ENCODE peak calls at places on chromosomes 1 and 21, in four cellular contexts. H, D, O and S are unnamed samples.

GRCh38 chr1:182716740-182717720 is 32.6 kb upstream of the RGS8 start:
- DNase-seq in H (no peak), O (no peak), D (no peak), S (no peak)

GRCh38 chr1:87203890-87204289 is 124.8 kb upstream of the LMO4 start:
- DNase-seq in D (no peak), O (no peak), H (no peak), S (no peak)

GRCh38 chr1:33344896-33345295 is 24.0 kb upstream of the A3GALT2 start:
- DNase-seq in O (no peak), D (no peak), H (no peak), S (no peak)

GRCh38 chr1:52825868-52826267 is 16.7 kb upstream of the ZYG11A start:
- DNase-seq in O (no peak), D (no peak), H (no peak), S (no peak)

GRCh38 chr1:109873278-109874175 is 37.1 kb upstream of the CSF1 start:
- DNase-seq in O (no peak), H (no peak), D (peak), S (no peak)

GRCh38 chr21:41869771-41870170 is 9.4 kb downstream of the PRDM15 start:
- DNase-seq in H (no peak), D (no peak), O (no peak), S (no peak)

GRCh38 chr1:30321216-30321910 is 402.0 kb downstream of the MATN1 start:
- DNase-seq in O (no peak), H (no peak), D (no peak), S (no peak)

GRCh38 chr1:234093107-234093506 is 188.6 kb downstream of the SLC35F3 start:
- DNase-seq in D (no peak), H (no peak), O (no peak), S (no peak)

GRCh38 chr1:22814176-22815042 is 103.8 kb downstream of the EPHB2 start:
- DNase-seq in D (peak), H (no peak), O (peak), S (no peak)

GRCh38 chr1:201356236-201356635 is 21.2 kb downstream of the TNNT2 start:
- DNase-seq in O (peak), H (no peak), D (no peak), S (no peak)

GRCh38 chr1:216830402-216830801 is 107.2 kb upstream of the ESRRG start:
- DNase-seq in O (no peak), H (no peak), D (no peak), S (no peak)

GRCh38 chr1:225828706-225829344 is 18.9 kb downstream of the EPHX1 start:
- DNase-seq in O (peak), D (no peak), H (no peak), S (no peak)

GRCh38 chr1:24248859-24249258 is 61.8 kb upstream of the IFNLR1 start:
- DNase-seq in O (no peak), H (no peak), D (no peak), S (no peak)

GRCh38 chr1:230120289-230120948 is 53.4 kb downstream of the GALNT2 start:
- DNase-seq in D (no peak), H (no peak), O (no peak), S (no peak)

GRCh38 chr1:91428182-91428798 is 23.7 kb upstream of the HFM1 start:
- DNase-seq in O (no peak), D (no peak), H (no peak), S (no peak)

GRCh38 chr1:17594690-17595601 is 55.4 kb downstream of the ARHGEF10L start:
- DNase-seq in D (no peak), H (no peak), O (no peak), S (no peak)

GRCh38 chr1:224541901-224542610 is 74.1 kb upstream of the CNIH3 start:
- DNase-seq in H (no peak), D (no peak), O (no peak), S (no peak)

GRCh38 chr21:32975811-32976507 is 49.8 kb upstream of the OLIG2 start:
- DNase-seq in H (no peak), O (no peak), D (no peak), S (no peak)

GRCh38 chr1:8016244-8017241 is 9.6 kb downstream of the ERRFI1 start:
- DNase-seq in O (no peak), H (no peak), D (no peak), S (no peak)

GRCh38 chr21:36768496-36768895 is 69.6 kb downstream of the SIM2 start:
- DNase-seq in D (no peak), H (no peak), O (no peak), S (no peak)

GRCh38 chr1:6001992-6002576 is 9.9 kb upstream of the NPHP4 start:
- DNase-seq in H (no peak), D (no peak), O (peak), S (no peak)

GRCh38 chr21:32916522-32917099 is 109.1 kb upstream of the OLIG2 start:
- DNase-seq in D (no peak), O (no peak), H (no peak), S (no peak)

GRCh38 chr1:85629532-85629920 is 49.0 kb downstream of the CCN1 start:
- DNase-seq in O (no peak), H (no peak), D (no peak), S (no peak)

GRCh38 chr1:45543599-45544417 is 6.8 kb upstream of the AKR1A1 start:
- DNase-seq in O (no peak), D (no peak), H (no peak), S (peak)

GRCh38 chr1:156760092-156760795 is 7.1 kb upstream of the PRCC start:
- DNase-seq in D (no peak), H (no peak), O (peak), S (no peak)

GRCh38 chr1:244301595-244302130 is 150.0 kb downstream of the ADSS2 start:
- DNase-seq in O (no peak), D (no peak), H (no peak), S (no peak)

GRCh38 chr1:223358826-223359225 is 5.2 kb downstream of the SUSD4 start:
- DNase-seq in D (no peak), O (no peak), H (no peak), S (no peak)

GRCh38 chr1:54996869-54997710 is 1.6 kb upstream of the BSND start:
- DNase-seq in O (no peak), D (no peak), H (no peak), S (no peak)

GRCh38 chr1:15153184-15153841 is at the start of gene TMEM51:
- DNase-seq in D (peak), H (no peak), O (peak), S (no peak)

GRCh38 chr1:2381741-2382620 is 9.4 kb downstream of the MORN1 start:
- DNase-seq in H (peak), D (peak), O (peak), S (peak)
- TF ChIP-seq CTCF in H (no peak), D (peak), O (peak), S (peak)

GRCh38 chr1:228842094-228842775 is 107.0 kb downstream of the RHOU start:
- DNase-seq in H (no peak), D (peak), O (no peak), S (no peak)
- TF ChIP-seq CTCF in H (no peak), D (no peak), O (no peak), S (no peak)

GRCh38 chr1:21327566-21328323 is 37.5 kb upstream of the ECE1 start:
- DNase-seq in D (no peak), O (no peak), H (no peak), S (no peak)

GRCh38 chr1:21331752-21332480 is 41.7 kb upstream of the ECE1 start:
- DNase-seq in H (no peak), O (no peak), D (peak), S (no peak)

GRCh38 chr1:21326861-21327344 is 36.6 kb upstream of the ECE1 start:
- DNase-seq in D (no peak), H (no peak), O (no peak), S (no peak)

GRCh38 chr1:21325731-21326387 is 35.6 kb upstream of the ECE1 start:
- DNase-seq in O (no peak), H (no peak), D (no peak), S (no peak)

GRCh38 chr1:21329209-21329844 is 39.1 kb upstream of the ECE1 start:
- DNase-seq in O (no peak), H (no peak), D (no peak), S (no peak)
- TF ChIP-seq CTCF in O (no peak), H (no peak), D (no peak), S (no peak)

GRCh38 chr1:40199126-40199525 is 37.9 kb downstream of the RLF start:
- DNase-seq in H (no peak), D (no peak), O (no peak), S (no peak)

GRCh38 chr1:40197656-40198055 is 36.5 kb downstream of the RLF start:
- DNase-seq in O (no peak), D (no peak), H (no peak), S (no peak)
- TF ChIP-seq CTCF in O (no peak), D (no peak), H (no peak), S (no peak)

DNA sequence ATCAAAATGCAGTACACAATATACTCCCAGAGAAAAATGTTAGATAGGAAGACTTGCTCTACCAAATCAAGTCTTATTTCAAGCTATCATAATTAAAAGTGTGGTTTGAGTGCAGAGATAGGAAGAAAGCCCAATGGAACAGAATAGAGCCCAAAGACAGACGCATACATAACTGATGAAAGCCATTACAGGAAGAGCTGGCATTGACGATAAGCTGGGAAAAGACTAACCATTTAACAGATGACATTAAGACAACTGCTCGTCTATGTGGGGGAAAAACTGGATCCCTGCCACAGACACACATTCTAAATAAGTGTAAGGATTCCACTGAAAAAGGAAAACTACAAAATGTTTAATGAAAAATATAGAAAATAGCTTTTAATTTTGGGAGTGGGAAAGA is 85.5 kb downstream of the NGF start:
- DNase-seq in H (no peak), D (no peak), O (no peak), S (no peak)
- TF ChIP-seq CTCF in H (no peak), D (no peak), O (no peak), S (no peak)

GRCh38 chr1:63863137-63863536 is 89.3 kb downstream of the ROR1 start:
- DNase-seq in H (no peak), D (no peak), O (no peak), S (no peak)
- TF ChIP-seq CTCF in H (no peak), D (no peak), O (no peak), S (no peak)